ENCODE peak calls at places on chromosomes 4 and X, in ten cellular contexts. S is posterior vena cava; F is tibial nerve; J is Peyer's patch; U is B cell; W is activated CD8-positive, alpha-beta memory T cell treated with anti-CD3 and anti-CD28 coated beads for 48 hours; N is activated CD4-positive, alpha-beta T cell treated with anti-CD3 and anti-CD28 coated beads, Interleukin-2, amount 50 U/mL, for 4 hours; Z is left colon; L is lung; M is activated T-helper 1 cell treated with anti-CD3 and anti-CD28 coated beads, Interleukin-2, amount 50 U/mL, for 16 hours. E is an unnamed sample.

GRCh38 chr4:2932951-2933565 is 30.1 kb downstream of the NOP14 start:
- DNase-seq in N (no peak), U (no peak), L (no peak), W (no peak), Z (peak; percentile 31), S (peak; percentile 81), F (no peak), J (peak; percentile 62), M (no peak), E (peak; percentile 25)

GRCh38 chr4:84530449-84530848 is 31.4 kb upstream of the NKX6-1 start:
- DNase-seq in L (no peak), S (no peak), Z (no peak), W (no peak), N (no peak), F (no peak), J (no peak), U (no peak), M (no peak), E (peak; percentile 14)

GRCh38 chr4:62133977-62134376 is 933.9 kb downstream of the ADGRL3 start:
- DNase-seq in W (no peak), F (no peak), S (no peak), J (no peak), L (no peak), M (no peak), U (no peak), N (no peak), Z (no peak), E (no peak)

GRCh38 chrX:137031517-137032377 is 2.0 kb downstream of the GPR101 start:
- DNase-seq in L (no peak), N (peak; percentile 18), S (no peak), J (no peak), F (no peak), Z (peak; percentile 19), M (peak; percentile 13), W (no peak), U (no peak), E (peak; percentile 55)

GRCh38 chr4:156193800-156194199 is 240.1 kb upstream of the CTSO start:
- DNase-seq in M (no peak), N (no peak), S (no peak), U (no peak), L (no peak), F (no peak), J (no peak), Z (no peak), W (no peak), E (no peak)

GRCh38 chr4:146029939-146030710 is 91.5 kb upstream of the ZNF827 start:
- DNase-seq in W (no peak), U (peak; percentile 81), N (no peak), S (no peak), Z (peak; percentile 62), F (no peak), J (no peak), M (no peak), L (no peak), E (no peak)

GRCh38 chrX:49892552-49892951 is 13.3 kb downstream of the USP27X start:
- DNase-seq in U (no peak), W (no peak), N (no peak), S (no peak), F (no peak), Z (no peak), J (no peak), L (no peak), M (no peak), E (no peak)

GRCh38 chr4:52864816-52865215 is 2.7 kb downstream of the RASL11B start:
- DNase-seq in J (no peak), N (no peak), L (no peak), S (no peak), M (no peak), F (no peak), U (no peak), Z (no peak), W (no peak), E (no peak)

GRCh38 chr4:38788327-38788726 is 5.5 kb upstream of the TLR10 start:
- DNase-seq in L (no peak), J (no peak), N (no peak), F (no peak), U (no peak), S (no peak), W (no peak), M (no peak), Z (no peak), E (peak; percentile 31)

GRCh38 chr4:183550345-183551080 is 45.7 kb downstream of the ING2 start:
- DNase-seq in U (no peak), M (no peak), F (no peak), W (no peak), S (no peak), Z (no peak), J (no peak), L (no peak), N (no peak), E (no peak)

GRCh38 chrX:41781500-41781899 is 57.5 kb downstream of the GPR82 start:
- DNase-seq in S (no peak), W (no peak), M (no peak), F (no peak), J (no peak), U (peak; percentile 38), L (no peak), Z (no peak), N (no peak), E (peak; percentile 58)

GRCh38 chrX:155956649-155957048 is 40.8 kb upstream of the IL9R start:
- DNase-seq in U (no peak), S (no peak), W (no peak), N (no peak), Z (peak; percentile 7), F (no peak), M (no peak), J (no peak), L (no peak), E (no peak)

GRCh38 chr4:178137732-178138471 is 695.7 kb upstream of the AGA start:
- DNase-seq in U (no peak), Z (no peak), M (no peak), N (no peak), F (no peak), L (no peak), W (no peak), S (no peak), J (peak; percentile 26), E (no peak)

GRCh38 chr4:20319785-20320184 is 68.1 kb downstream of the SLIT2 start:
- DNase-seq in L (no peak), Z (no peak), W (no peak), M (no peak), F (no peak), N (no peak), J (no peak), U (no peak), S (no peak), E (no peak)

GRCh38 chr4:5772528-5773270 is 61.7 kb downstream of the EVC start:
- DNase-seq in N (no peak), S (peak; percentile 56), L (no peak), U (no peak), F (no peak), M (no peak), W (no peak), J (no peak), Z (no peak), E (no peak)

GRCh38 chrX:71954458-71954857 is 43.8 kb downstream of the NHSL2 start:
- DNase-seq in Z (no peak), L (no peak), N (no peak), W (no peak), F (no peak), M (no peak), J (no peak), S (no peak), U (no peak), E (no peak)

GRCh38 chr4:65552071-65552470 is 118.2 kb downstream of the EPHA5 start:
- DNase-seq in F (no peak), U (no peak), L (no peak), J (no peak), M (no peak), N (no peak), W (no peak), S (no peak), Z (no peak), E (no peak)

GRCh38 chr4:185039508-185040273 is 21.4 kb downstream of the HELT start:
- DNase-seq in N (peak; percentile 23), J (no peak), L (peak; percentile 67), U (peak; percentile 46), S (no peak), F (peak; percentile 49), W (no peak), M (no peak), Z (peak; percentile 45), E (peak; percentile 74)

GRCh38 chr4:37666625-37667071 is 19.5 kb downstream of the RELL1 start:
- DNase-seq in F (peak; percentile 65), W (no peak), J (peak; percentile 74), Z (no peak), U (no peak), L (peak; percentile 56), M (no peak), N (no peak), S (no peak), E (peak; percentile 95)

GRCh38 chr4:25031077-25031606 is 396 bp upstream of the LGI2 start:
- DNase-seq in L (no peak), U (no peak), N (no peak), J (no peak), M (no peak), F (no peak), S (no peak), W (no peak), Z (no peak), E (peak; percentile 46)

GRCh38 chrX:107710617-107711391 is 64.8 kb downstream of the TSC22D3 start:
- DNase-seq in U (peak; percentile 86), L (peak; percentile 63), W (no peak), F (peak; percentile 76), N (no peak), J (no peak), Z (no peak), S (no peak), M (no peak), E (peak; percentile 94)

GRCh38 chr4:35939746-35940145 is 304.6 kb downstream of the ARAP2 start:
- DNase-seq in J (no peak), L (no peak), U (no peak), W (no peak), Z (no peak), S (no peak), M (no peak), N (no peak), F (no peak), E (no peak)

GRCh38 chr4:134533068-134533467 is 331.5 kb upstream of the PABPC4L start:
- DNase-seq in W (no peak), Z (no peak), J (no peak), S (no peak), M (no peak), L (no peak), N (no peak), F (no peak), U (no peak), E (no peak)

GRCh38 chr4:24895461-24895860 is 17.4 kb downstream of the CCDC149 start:
- DNase-seq in M (no peak), U (no peak), Z (no peak), N (no peak), F (no peak), L (no peak), J (no peak), W (no peak), S (no peak), E (no peak)

GRCh38 chrX:63719633-63720032 is 65.4 kb downstream of the ARHGEF9 start:
- DNase-seq in L (no peak), W (no peak), Z (no peak), U (no peak), S (no peak), F (no peak), N (no peak), M (no peak), J (no peak), E (no peak)

GRCh38 chr4:128810331-128810870 is 901 bp downstream of the JADE1 start:
- DNase-seq in J (no peak), Z (peak; percentile 39), L (no peak), N (no peak), U (no peak), F (peak; percentile 23), W (no peak), S (peak; percentile 72), M (no peak), E (peak; percentile 65)

GRCh38 chr4:113760094-113760851 is 1.3 kb downstream of the CAMK2D start:
- DNase-seq in L (peak; percentile 58), J (peak; percentile 62), W (no peak), S (peak; percentile 80), N (peak; percentile 16), F (peak; percentile 50), Z (peak; percentile 72), M (no peak), U (no peak), E (peak; percentile 65)

GRCh38 chrX:95885074-95885473 is 799.6 kb upstream of the DIAPH2 start:
- DNase-seq in L (no peak), J (no peak), W (no peak), S (no peak), M (no peak), Z (peak; percentile 6), N (no peak), U (no peak), F (peak; percentile 43), E (no peak)

E was measured in GM23248.